ENCODE peak calls at places on chromosome 13, in nine cellular contexts. Q is Calu3; M is activated CD8-positive, alpha-beta T cell treated with anti-CD3 and anti-CD28 coated beads, Interleukin-2, amount 10 ng/mL, durations not matched to agents 7 days and 5 days; D is T-helper 1 cell; A is T-cell; P is amygdala; B is stomach; E is hippocampal formation; X is WTC11. R is an unnamed sample.

GRCh38 chr13:91817250-91817649 is 418.8 kb downstream of the GPC5 start:
- DNase-seq in Q (no peak), B (no peak), M (no peak), P (no peak), X (no peak), A (no peak), E (peak), D (no peak), R (no peak)

GRCh38 chr13:77434289-77434688 is 101.2 kb upstream of the SCEL start:
- DNase-seq in M (no peak), A (no peak), P (no peak), X (no peak), E (no peak), D (no peak), Q (no peak), B (no peak), R (no peak)

GRCh38 chr13:98473792-98474153 is 103.1 kb downstream of the STK24 start:
- DNase-seq in D (no peak), A (no peak), B (no peak), Q (no peak), X (no peak), M (no peak), P (no peak), E (no peak), R (no peak)

GRCh38 chr13:94956407-94957110 is 244.2 kb upstream of the SOX21 start:
- DNase-seq in M (no peak), E (peak), B (no peak), A (no peak), P (peak), Q (no peak), D (no peak), X (no peak), R (no peak)

GRCh38 chr13:28817204-28817603 is 2.9 kb upstream of the MTUS2 start:
- DNase-seq in D (no peak), P (no peak), M (no peak), A (no peak), B (no peak), E (no peak), X (peak), Q (no peak), R (no peak)

GRCh38 chr13:99124695-99125334 is 75.8 kb upstream of the UBAC2 start:
- DNase-seq in A (no peak), P (no peak), X (no peak), B (no peak), E (no peak), D (no peak), Q (no peak), M (peak), R (no peak)

GRCh38 chr13:90315061-90315460 is 1032.4 kb upstream of the MIR17HG start:
- DNase-seq in P (no peak), X (no peak), M (no peak), E (no peak), Q (no peak), A (no peak), B (no peak), D (no peak), R (no peak)

GRCh38 chr13:41075485-41075884 is 14.2 kb downstream of the WBP4 start:
- DNase-seq in X (no peak), B (no peak), P (no peak), Q (no peak), D (no peak), E (no peak), M (no peak), A (no peak), R (no peak)

GRCh38 chr13:31045621-31046081 is 113.2 kb downstream of the TEX26 start:
- DNase-seq in P (no peak), M (peak), E (no peak), Q (peak), X (no peak), B (peak), A (peak), D (peak), R (peak)

GRCh38 chr13:58991826-58992477 is 1171.8 kb downstream of the DIAPH3 start:
- DNase-seq in Q (peak), P (no peak), E (no peak), A (no peak), B (peak), D (no peak), M (no peak), X (no peak), R (no peak)

GRCh38 chr13:113726961-113727411 is 32.0 kb upstream of the TMEM255B start:
- DNase-seq in Q (no peak), M (no peak), B (no peak), E (no peak), A (no peak), X (no peak), D (no peak), P (no peak), R (no peak)

GRCh38 chr13:112783135-112783945 is 93.5 kb downstream of the ATP11A start:
- DNase-seq in A (no peak), B (peak), D (no peak), X (no peak), P (no peak), E (no peak), Q (no peak), M (no peak), R (no peak)

GRCh38 chr13:113947321-113948033 is 26.4 kb downstream of the C13orf46 start:
- DNase-seq in X (peak), Q (peak), D (no peak), A (no peak), E (peak), M (no peak), B (peak), P (peak), R (no peak)

GRCh38 chr13:50334092-50334778 is 319.0 kb downstream of the KCNRG start:
- DNase-seq in B (no peak), P (no peak), X (no peak), M (no peak), E (peak), Q (no peak), D (no peak), A (no peak), R (no peak)

GRCh38 chr13:60120617-60121016 is 43.1 kb downstream of the DIAPH3 start:
- DNase-seq in D (no peak), A (no peak), Q (no peak), E (no peak), P (no peak), B (no peak), M (no peak), X (no peak), R (no peak)

R was measured in CD4-positive, alpha-beta memory T cell.